ENCODE peak calls at places on chromosomes 4 and X, in ten cellular contexts. U is CD8-positive, alpha-beta memory T cell; W is MM.1S; T is astrocyte of the spinal cord; A is kidney epithelial cell; F is spleen; D is CD4-positive, CD25-positive, alpha-beta regulatory T cell; C is upper lobe of right lung; X is tibial nerve; G is A673. P is an unnamed sample.

GRCh38 chr4:83114576-83114975 is at the start of gene PLAC8:
- DNase-seq in U (peak), W (peak), T (peak), A (no peak), F (no peak), D (peak), C (no peak), X (no peak), G (no peak), P (peak)

GRCh38 chr4:139950568-139950967 is 203.4 kb downstream of the MAML3 start:
- DNase-seq in U (no peak), W (peak), T (peak), A (no peak), F (no peak), D (peak), C (no peak), X (no peak), G (no peak), P (peak)

GRCh38 chr4:80082693-80083092 is 9.7 kb upstream of the ANTXR2 start:
- DNase-seq in U (no peak), W (no peak), T (no peak), A (no peak), F (no peak), D (no peak), C (no peak), X (no peak), G (no peak), P (no peak)

GRCh38 chr4:121900132-121900983 is 30.1 kb upstream of the BBS7 start:
- DNase-seq in U (peak), W (peak), T (peak), A (peak), F (no peak), D (peak), C (no peak), X (no peak), G (peak), P (peak)

GRCh38 chr4:186757696-186758330 is 34.2 kb upstream of the FAT1 start:
- DNase-seq in U (no peak), W (no peak), T (no peak), A (no peak), F (no peak), D (no peak), C (no peak), X (no peak), G (peak), P (no peak)

GRCh38 chr4:173252024-173252935 is 81.9 kb downstream of the HMGB2 start:
- DNase-seq in U (no peak), W (peak), T (peak), A (peak), F (no peak), D (no peak), C (no peak), X (peak), G (peak), P (peak)

GRCh38 chr4:83082777-83083176 is 31.8 kb downstream of the PLAC8 start:
- DNase-seq in U (no peak), W (peak), T (peak), A (no peak), F (peak), D (peak), C (no peak), X (no peak), G (no peak), P (no peak)

GRCh38 chr4:55318135-55318534 is 27.9 kb upstream of the SRD5A3 start:
- DNase-seq in U (no peak), W (no peak), T (peak), A (no peak), F (no peak), D (no peak), C (no peak), X (no peak), G (no peak), P (no peak)

GRCh38 chrX:148601034-148601433 is 100.6 kb downstream of the AFF2 start:
- DNase-seq in U (no peak), W (no peak), T (peak), A (no peak), F (no peak), D (peak), C (no peak), X (no peak), G (no peak), P (no peak)

GRCh38 chr4:81807927-81808672 is 336.4 kb upstream of the RASGEF1B start:
- DNase-seq in U (no peak), W (no peak), T (no peak), A (no peak), F (no peak), D (no peak), C (no peak), X (no peak), G (peak), P (no peak)

GRCh38 chr4:153535735-153536494 is 69.8 kb downstream of the TMEM131L start:
- DNase-seq in U (no peak), W (no peak), T (no peak), A (no peak), F (no peak), D (no peak), C (no peak), X (no peak), G (no peak), P (no peak)

GRCh38 chr4:153537493-153537960 is 71.4 kb downstream of the TMEM131L start:
- DNase-seq in U (no peak), W (no peak), T (no peak), A (no peak), F (no peak), D (no peak), C (no peak), X (no peak), G (no peak), P (no peak)

GRCh38 chr4:153541426-153542096 is 75.4 kb downstream of the TMEM131L start:
- DNase-seq in U (no peak), W (no peak), T (peak), A (peak), F (no peak), D (peak), C (no peak), X (no peak), G (no peak), P (no peak)

GRCh38 chr4:153539058-153539826 is 73.1 kb downstream of the TMEM131L start:
- DNase-seq in U (no peak), W (no peak), T (peak), A (no peak), F (no peak), D (no peak), C (no peak), X (no peak), G (no peak), P (no peak)

GRCh38 chr4:153538408-153539057 is 72.4 kb downstream of the TMEM131L start:
- DNase-seq in U (no peak), W (no peak), T (peak), A (no peak), F (no peak), D (no peak), C (no peak), X (no peak), G (no peak), P (no peak)
- H3K4me3 ChIP-seq in U (no peak), W (no peak), T (peak), A (no peak), F (no peak), D (no peak), C (peak), X (peak), G (no peak), P (no peak)

DNA sequence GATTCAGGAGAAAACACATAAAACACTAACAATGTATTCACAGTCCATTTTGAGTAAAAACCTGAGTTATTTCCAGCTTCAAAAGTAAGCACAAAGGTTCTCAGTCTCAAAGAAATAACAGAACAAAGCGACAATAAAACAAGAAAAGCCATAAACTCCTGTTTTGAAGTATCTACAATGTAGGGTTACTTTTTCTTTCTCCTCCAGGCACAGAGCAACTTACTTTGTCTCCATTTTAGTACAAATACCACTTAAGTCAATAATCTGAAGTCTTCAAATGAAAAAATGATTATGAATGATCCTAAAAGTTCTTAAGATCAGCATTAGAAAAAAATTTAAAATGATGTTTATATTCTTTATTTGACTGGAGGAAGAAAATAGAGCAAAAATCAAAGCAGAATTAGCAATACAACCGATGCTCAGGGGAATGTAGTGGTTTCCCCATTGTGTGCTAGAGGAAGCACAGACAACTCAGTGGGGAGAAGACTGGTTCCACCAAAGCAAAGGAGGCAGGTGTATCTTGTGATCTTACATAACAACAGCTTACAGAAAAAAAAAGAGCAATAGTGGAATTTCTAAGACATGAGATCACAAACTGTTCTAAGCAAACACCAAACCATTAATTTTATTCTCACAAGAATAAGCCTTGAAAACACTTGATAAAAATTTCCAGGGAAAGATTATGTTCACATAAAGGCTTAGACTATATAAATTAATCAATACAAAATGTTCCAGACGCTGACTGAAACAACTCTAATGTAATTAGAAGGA is 35.1 kb downstream of the EPHA5 start:
- DNase-seq in U (no peak), W (no peak), T (no peak), A (no peak), F (no peak), D (no peak), C (no peak), X (no peak), G (no peak), P (no peak)
- H3K4me3 ChIP-seq in U (no peak), W (no peak), T (no peak), A (no peak), F (no peak), D (no peak), C (no peak), X (no peak), G (no peak), P (no peak)

DNA sequence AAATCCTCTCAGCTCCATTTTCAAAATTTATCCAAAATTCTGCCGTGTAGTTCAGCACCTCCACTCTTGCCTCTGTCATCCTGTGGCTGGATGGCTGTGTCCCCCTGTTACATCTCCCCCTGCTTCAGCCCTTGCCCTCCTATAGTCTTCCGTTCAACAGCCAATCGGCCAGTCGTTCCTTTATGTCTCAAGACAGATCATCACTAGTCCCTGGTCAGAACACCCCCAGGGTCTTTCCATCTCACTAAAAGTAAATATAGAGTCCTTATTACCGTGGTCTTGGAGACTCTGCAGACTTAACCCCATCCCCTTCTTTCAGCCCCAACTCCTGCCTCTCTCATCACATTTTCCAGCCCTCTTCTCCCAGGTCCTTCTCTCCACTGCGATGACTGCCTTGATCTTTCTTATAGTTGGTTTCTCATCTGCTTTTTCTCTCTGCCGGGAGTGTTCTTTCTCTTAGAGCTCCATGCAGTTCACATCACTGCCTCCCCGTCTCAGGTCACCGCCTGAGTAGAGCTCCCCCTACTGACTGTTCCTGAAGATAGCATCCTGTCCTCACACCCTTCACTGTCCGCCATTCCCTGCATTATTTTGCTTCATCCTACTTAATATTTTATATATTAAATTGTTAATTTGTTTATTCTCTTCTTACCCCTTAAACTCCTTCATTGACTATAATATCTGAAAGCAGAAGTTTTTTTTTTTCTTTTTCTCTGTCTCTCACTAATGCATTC is 736.9 kb upstream of the MAGEB2 start:
- DNase-seq in U (no peak), W (peak), T (peak), A (no peak), F (no peak), D (peak), C (no peak), X (no peak), G (peak), P (peak)
- H3K4me3 ChIP-seq in U (no peak), W (peak), T (no peak), A (no peak), F (no peak), D (no peak), C (no peak), X (no peak), G (no peak), P (no peak)

GRCh38 chrX:36963852-36964251 is 44.3 kb upstream of the FAM47C start:
- DNase-seq in U (no peak), W (no peak), T (no peak), A (no peak), F (no peak), D (no peak), C (no peak), X (no peak), G (no peak), P (no peak)
- H3K4me3 ChIP-seq in U (no peak), W (no peak), T (no peak), A (peak), F (no peak), D (no peak), C (no peak), X (no peak), G (no peak), P (no peak)

DNA sequence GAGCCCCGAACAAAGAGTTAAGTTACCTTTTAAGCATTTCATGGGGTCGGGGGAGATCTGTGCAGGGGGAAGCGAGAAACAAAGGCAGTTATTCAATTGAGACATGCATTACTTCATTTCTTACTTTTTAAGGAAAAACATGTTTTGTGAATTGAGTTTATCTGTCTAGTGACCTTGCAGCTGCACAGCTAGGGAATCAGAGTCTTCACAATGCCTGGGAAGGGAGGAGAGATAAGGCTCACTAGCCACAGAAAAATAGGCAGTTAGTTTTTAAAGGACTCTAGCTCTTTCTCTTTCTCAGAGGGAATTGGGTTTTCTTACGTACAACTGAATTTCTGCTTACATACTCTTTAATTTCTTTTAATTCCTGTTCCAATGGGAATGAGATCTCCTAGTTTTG is 26.2 kb upstream of the ZBTB33 start:
- DNase-seq in U (no peak), W (no peak), T (no peak), A (no peak), F (no peak), D (no peak), C (no peak), X (no peak), G (no peak), P (no peak)
- H3K4me3 ChIP-seq in U (no peak), W (no peak), T (no peak), A (no peak), F (no peak), D (no peak), C (no peak), X (no peak), G (no peak), P (no peak)

GRCh38 chrX:22424919-22425318 is 152.2 kb downstream of the CBLL2 start:
- DNase-seq in U (no peak), W (no peak), T (no peak), A (no peak), F (no peak), D (no peak), C (no peak), X (no peak), G (no peak), P (no peak)

GRCh38 chrX:22433292-22434070 is 160.8 kb downstream of the CBLL2 start:
- DNase-seq in U (no peak), W (no peak), T (no peak), A (no peak), F (no peak), D (no peak), C (no peak), X (no peak), G (no peak), P (no peak)

GRCh38 chrX:22429704-22430103 is 157.0 kb downstream of the CBLL2 start:
- DNase-seq in U (no peak), W (no peak), T (no peak), A (no peak), F (no peak), D (no peak), C (no peak), X (no peak), G (no peak), P (no peak)

DNA sequence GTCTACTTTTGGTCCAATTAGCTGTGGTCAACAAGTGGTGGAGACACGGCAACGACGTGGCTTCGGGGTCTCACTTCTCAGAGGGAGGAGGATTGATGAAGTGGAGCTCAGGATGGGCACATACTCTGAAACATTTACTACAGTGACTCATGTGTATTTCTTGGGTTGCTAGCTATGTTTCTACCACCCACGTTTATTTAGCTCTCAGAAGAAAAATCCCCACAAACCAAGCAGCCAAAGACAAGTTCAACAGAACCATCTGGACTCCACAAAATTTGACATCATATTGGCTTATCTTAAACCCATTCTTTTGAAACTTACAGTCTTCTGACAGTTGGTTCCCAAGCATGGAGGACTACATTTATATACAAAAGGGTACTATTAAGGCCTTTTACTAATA is 158.0 kb downstream of the CBLL2 start:
- DNase-seq in U (no peak), W (no peak), T (no peak), A (no peak), F (no peak), D (no peak), C (no peak), X (no peak), G (no peak), P (no peak)
- H3K4me3 ChIP-seq in U (no peak), W (no peak), T (no peak), A (no peak), F (no peak), D (no peak), C (no peak), X (no peak), G (no peak), P (no peak)

GRCh38 chr4:176791591-176792347 is 953 bp downstream of the VEGFC start:
- DNase-seq in U (no peak), W (peak), T (peak), A (no peak), F (peak), D (no peak), C (peak), X (no peak), G (peak), P (no peak)

GRCh38 chr4:176792348-176793059 is at the start of gene VEGFC:
- DNase-seq in U (no peak), W (peak), T (peak), A (no peak), F (peak), D (peak), C (peak), X (no peak), G (peak), P (no peak)

GRCh38 chr4:176789955-176790354 is 2.8 kb downstream of the VEGFC start:
- DNase-seq in U (no peak), W (peak), T (peak), A (peak), F (no peak), D (peak), C (no peak), X (no peak), G (peak), P (peak)

GRCh38 chr4:176788971-176789370 is 3.8 kb downstream of the VEGFC start:
- DNase-seq in U (no peak), W (no peak), T (no peak), A (no peak), F (no peak), D (no peak), C (no peak), X (no peak), G (no peak), P (no peak)

DNA sequence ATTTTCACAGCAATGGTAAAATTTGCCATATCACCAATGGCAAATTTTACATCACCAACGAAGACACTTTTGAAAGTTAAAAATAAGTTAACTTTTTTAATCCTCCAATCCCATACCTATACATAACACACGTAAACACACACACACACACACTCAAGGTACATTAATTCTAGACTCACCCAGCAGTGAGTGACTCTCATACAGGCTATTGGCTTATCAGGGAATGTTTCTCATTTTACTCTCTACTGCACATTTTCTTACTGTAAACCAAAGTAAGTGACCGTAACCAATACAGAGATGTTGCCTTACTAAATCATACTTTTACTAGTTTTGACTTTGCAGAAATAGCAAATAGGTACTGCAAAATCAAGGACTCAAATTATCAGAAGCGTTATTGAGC is 2.3 kb downstream of the VEGFC start:
- DNase-seq in U (no peak), W (no peak), T (peak), A (no peak), F (no peak), D (no peak), C (no peak), X (no peak), G (no peak), P (no peak)
- H3K4me3 ChIP-seq in U (no peak), W (no peak), T (peak), A (peak), F (no peak), D (no peak), C (peak), X (no peak), G (no peak), P (no peak)

GRCh38 chr4:181008164-181008563 is 1235.0 kb upstream of the TENM3 start:
- DNase-seq in U (no peak), W (no peak), T (peak), A (peak), F (no peak), D (no peak), C (no peak), X (no peak), G (peak), P (no peak)
- H3K4me3 ChIP-seq in U (no peak), W (no peak), T (no peak), A (no peak), F (no peak), D (no peak), C (no peak), X (no peak), G (no peak), P (no peak)

GRCh38 chr4:16893141-16893571 is 5.3 kb downstream of the LDB2 start:
- DNase-seq in U (no peak), W (peak), T (peak), A (no peak), F (no peak), D (no peak), C (no peak), X (no peak), G (peak), P (no peak)

GRCh38 chr4:16896871-16897270 is 1.6 kb downstream of the LDB2 start:
- DNase-seq in U (no peak), W (no peak), T (peak), A (no peak), F (no peak), D (no peak), C (no peak), X (no peak), G (peak), P (no peak)

GRCh38 chr4:16897351-16897750 is 1.1 kb downstream of the LDB2 start:
- DNase-seq in U (no peak), W (no peak), T (peak), A (no peak), F (no peak), D (no peak), C (no peak), X (no peak), G (peak), P (no peak)

GRCh38 chr4:16890651-16891050 is 7.8 kb downstream of the LDB2 start:
- DNase-seq in U (no peak), W (no peak), T (no peak), A (no peak), F (no peak), D (peak), C (no peak), X (no peak), G (no peak), P (peak)

DNA sequence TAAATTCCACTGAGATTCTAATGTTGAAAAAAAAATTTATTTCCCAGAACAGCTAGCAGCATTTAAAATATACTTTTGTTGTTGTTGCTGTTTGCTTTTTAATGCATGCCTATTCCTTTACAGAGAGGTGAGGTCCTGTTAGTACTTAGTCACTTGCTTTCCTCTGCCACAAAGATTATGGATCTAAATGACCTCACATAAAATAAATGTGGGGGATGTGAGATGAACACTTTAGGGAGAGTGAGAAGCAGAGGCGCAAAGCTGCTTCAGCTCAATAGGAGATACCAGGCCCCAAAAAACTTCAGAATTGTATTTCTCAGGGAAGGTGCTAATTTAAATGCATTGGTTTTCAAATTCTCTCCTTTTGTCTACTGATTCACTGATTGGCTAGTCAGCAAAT is 4.0 kb downstream of the LDB2 start:
- DNase-seq in U (no peak), W (no peak), T (no peak), A (no peak), F (no peak), D (no peak), C (no peak), X (no peak), G (peak), P (no peak)
- H3K4me3 ChIP-seq in U (no peak), W (no peak), T (no peak), A (no peak), F (no peak), D (no peak), C (peak), X (no peak), G (peak), P (no peak)

P was measured in Jurkat, Clone E6-1.